ENCODE peak calls at places on chromosome 18, in four cellular contexts. R is left ventricle myocardium inferior, B is Peyer's patch, C is right lobe of liver. D is an unnamed sample.

GRCh38 chr18:1013951-1014350 is 109.3 kb downstream of the ADCYAP1 start:
- DNase-seq in C (no peak), R (no peak), B (no peak), D (no peak)

GRCh38 chr18:48216639-48217280 is 192.4 kb downstream of the ZBTB7C start:
- DNase-seq in C (no peak), R (no peak), B (no peak), D (no peak)

GRCh38 chr18:23209796-23210195 is 74.5 kb downstream of the CABLES1 start:
- DNase-seq in R (no peak), B (no peak), C (no peak), D (no peak)

GRCh38 chr18:22822024-22822423 is 111.1 kb upstream of the RBBP8 start:
- DNase-seq in C (no peak), R (no peak), B (no peak), D (no peak)

GRCh38 chr18:25164837-25165791 is 186.9 kb downstream of the ZNF521 start:
- DNase-seq in B (no peak), C (no peak), R (peak; percentile 15), D (no peak)

GRCh38 chr18:59699750-59700534 is 2.7 kb upstream of the CCBE1 start:
- DNase-seq in R (no peak), B (no peak), C (no peak), D (no peak)

GRCh38 chr18:76376668-76377358 is 118.2 kb downstream of the ZNF516 start:
- DNase-seq in B (peak; percentile 41), C (no peak), R (no peak), D (no peak)

GRCh38 chr18:79394438-79395307 is 1.1 kb upstream of the NFATC1 start:
- DNase-seq in C (peak; percentile 56), R (no peak), B (peak; percentile 63), D (peak; percentile 51)

GRCh38 chr18:49362431-49362830 is 98.0 kb downstream of the DYM start:
- DNase-seq in R (no peak), B (no peak), C (no peak), D (no peak)

GRCh38 chr18:48838921-48839818 is 111.6 kb downstream of the SMAD7 start:
- DNase-seq in C (peak; percentile 35), R (no peak), B (no peak), D (no peak)

GRCh38 chr18:74217476-74218143 is 69.3 kb downstream of the TIMM21 start:
- DNase-seq in C (peak; percentile 85), B (no peak), R (no peak), D (no peak)

GRCh38 chr18:72672364-72673151 is 128.4 kb upstream of the CBLN2 start:
- DNase-seq in B (no peak), R (no peak), C (no peak), D (peak; percentile 16)
- TF ChIP-seq CTCF in B (no peak), R (peak; percentile 64), C (peak; percentile 62), D (peak; percentile 87)

GRCh38 chr18:3794537-3795348 is 344.8 kb downstream of the TGIF1 start:
- DNase-seq in C (no peak), R (no peak), B (no peak), D (no peak)
- TF ChIP-seq CTCF in C (no peak), R (no peak), B (no peak), D (no peak)

GRCh38 chr18:12307251-12307736 is 747 bp upstream of the TUBB6 start:
- DNase-seq in C (no peak), B (peak; percentile 67), R (peak; percentile 64), D (peak; percentile 58)
- TF ChIP-seq CTCF in C (no peak), B (no peak), R (peak; percentile 19), D (no peak)

DNA sequence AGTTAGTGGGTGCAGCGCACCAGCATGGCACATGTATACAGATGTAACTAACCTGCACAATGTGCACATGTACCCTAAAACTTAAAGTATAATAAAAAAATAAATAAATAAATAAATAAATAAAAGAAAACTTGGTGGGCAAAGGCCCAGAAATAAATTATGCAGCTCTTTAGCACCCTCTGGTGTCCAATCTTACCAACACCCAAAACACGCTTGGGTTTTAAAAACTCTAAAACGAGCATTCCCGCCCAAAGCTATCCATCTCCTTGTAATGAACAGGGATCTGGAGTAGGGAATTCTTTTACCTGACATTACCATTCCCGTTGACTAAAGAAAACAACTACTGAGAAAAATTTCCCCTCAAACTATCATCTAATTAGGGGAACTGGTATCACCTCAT is 2005.9 kb upstream of the CELF4 start:
- DNase-seq in B (no peak), C (no peak), R (no peak), D (peak; percentile 45)
- TF ChIP-seq CTCF in B (no peak), C (peak; percentile 66), R (peak; percentile 41), D (peak; percentile 69)

DNA sequence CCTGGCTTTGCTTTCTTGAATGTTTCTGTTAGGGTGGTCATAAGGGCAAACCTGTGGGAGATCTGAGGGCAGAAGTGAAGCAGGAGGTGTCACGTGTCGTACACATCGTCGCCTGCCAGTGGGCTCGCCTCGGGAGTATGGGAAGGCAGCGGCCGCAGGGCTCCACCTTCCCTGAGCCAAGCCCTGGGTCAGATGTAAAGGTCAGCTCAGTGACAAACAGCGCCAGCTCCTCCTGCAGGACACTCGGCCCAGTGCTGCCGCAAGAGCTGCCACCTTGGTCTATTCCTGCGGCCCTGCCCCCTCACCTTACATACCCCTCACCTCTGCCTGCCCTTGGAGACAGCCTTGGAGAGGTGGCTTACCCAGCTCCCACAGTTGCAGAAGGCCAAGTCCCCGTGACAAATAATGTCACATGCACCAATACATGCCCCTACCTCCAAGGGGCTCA is 64.2 kb downstream of the PSMG2 start:
- DNase-seq in R (no peak), C (no peak), B (no peak), D (peak; percentile 35)
- TF ChIP-seq CTCF in R (no peak), C (peak; percentile 20), B (no peak), D (no peak)

D was measured in endothelial cell.